ENCODE peak calls at places on chromosomes 3 and 15, in six cellular contexts. V is K562, U is HepG2, H is GM12878, S is HCT116, O is H1. D is an unnamed sample.

GRCh38 chr15:66036859-66037258 is 167.6 kb downstream of the RAB11A start:
- DNase-seq in H (no peak), S (no peak), O (no peak), U (no peak), V (no peak), D (no peak)

GRCh38 chr3:187066228-187066995 is 72.9 kb downstream of the RPL39L start:
- DNase-seq in V (peak; percentile 69), O (peak; percentile 49), U (peak; percentile 65), S (peak; percentile 47), H (no peak), D (peak; percentile 76)

GRCh38 chr15:64560998-64561397 is 100.6 kb downstream of the ZNF609 start:
- DNase-seq in S (no peak), V (no peak), O (no peak), H (no peak), U (no peak), D (no peak)

GRCh38 chr3:144816366-144816765 is 844.7 kb downstream of the DIPK2A start:
- DNase-seq in O (no peak), V (no peak), H (no peak), S (no peak), U (no peak), D (no peak)

GRCh38 chr3:169029674-169030285 is 633.7 kb downstream of the MECOM start:
- DNase-seq in H (no peak), U (no peak), V (no peak), O (no peak), S (no peak), D (no peak)

GRCh38 chr3:33834117-33834495 is 35.7 kb downstream of the PDCD6IP start:
- DNase-seq in U (no peak), S (no peak), H (no peak), O (no peak), V (no peak), D (no peak)

GRCh38 chr15:63186065-63186464 is 3.3 kb upstream of the RAB8B start:
- DNase-seq in O (no peak), U (peak; percentile 41), V (no peak), S (no peak), H (no peak), D (no peak)

GRCh38 chr3:66582721-66583141 is 81.9 kb upstream of the LRIG1 start:
- DNase-seq in S (no peak), O (no peak), U (no peak), V (no peak), H (peak; percentile 48), D (no peak)

GRCh38 chr3:122458992-122459391 is 43.1 kb upstream of the WDR5B start:
- DNase-seq in U (no peak), S (peak; percentile 23), V (no peak), H (no peak), O (no peak), D (peak; percentile 11)

GRCh38 chr15:43998607-43999006 is 171.8 kb downstream of the WDR76 start:
- DNase-seq in U (no peak), H (no peak), O (no peak), S (no peak), V (no peak), D (no peak)
- TF ChIP-seq ZNF274 in U (no peak), H (no peak), O (no peak), S (no peak), V (no peak), D (no peak)

DNA sequence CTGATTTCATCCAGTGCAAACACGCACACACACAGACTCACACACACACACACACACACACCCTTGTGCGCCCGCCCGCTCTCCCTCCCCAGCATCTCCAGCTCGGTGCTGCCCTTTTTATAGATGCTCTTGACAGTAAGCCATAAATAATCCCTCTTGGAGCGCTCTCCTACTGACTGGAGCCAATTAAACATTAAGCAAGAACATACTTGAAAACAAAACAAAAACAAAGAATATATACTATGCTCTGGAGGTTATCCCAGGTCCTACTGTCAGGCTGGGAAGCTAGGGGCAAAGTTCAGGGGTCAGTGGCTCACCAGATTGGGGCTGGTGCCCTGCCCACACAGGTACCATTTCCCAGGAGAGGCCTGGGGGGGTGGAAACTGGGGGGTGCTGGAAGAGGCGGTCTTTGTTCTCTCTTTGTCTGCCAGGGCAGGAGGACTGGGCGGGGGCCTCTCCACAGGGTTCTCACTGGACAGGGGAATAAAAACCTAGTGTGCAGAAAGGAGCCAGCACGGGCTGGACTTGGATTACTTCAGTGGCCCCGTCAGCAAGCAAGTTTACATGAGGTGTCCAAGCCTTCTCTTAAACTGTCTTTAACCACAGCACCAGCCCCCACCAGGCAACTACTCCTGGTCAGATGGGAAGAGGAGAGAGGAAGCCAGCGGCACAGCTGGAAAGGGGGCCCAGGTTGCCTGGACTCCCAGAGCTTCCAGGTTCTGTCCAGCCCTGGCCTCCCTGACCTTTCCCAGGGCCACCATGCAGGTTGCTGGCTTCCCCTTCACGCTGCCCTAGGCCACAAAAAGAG is 16.1 kb downstream of the BMF start:
- DNase-seq in H (no peak), V (no peak), U (peak; percentile 84), S (no peak), O (no peak), D (no peak)
- TF ChIP-seq ZNF274 in H (no peak), V (no peak), U (no peak), S (no peak), O (no peak), D (no peak)

GRCh38 chr3:48271763-48272498 is 31.0 kb downstream of the ZNF589 start:
- DNase-seq in U (no peak), S (no peak), H (no peak), O (no peak), V (no peak), D (no peak)

GRCh38 chr3:48273594-48274211 is 32.8 kb downstream of the ZNF589 start:
- DNase-seq in S (peak; percentile 56), O (peak; percentile 39), U (peak; percentile 66), V (peak; percentile 61), H (peak; percentile 30), D (peak; percentile 72)

GRCh38 chr3:48276856-48277641 is 36.1 kb downstream of the ZNF589 start:
- DNase-seq in U (no peak), H (no peak), V (no peak), S (no peak), O (no peak), D (no peak)

GRCh38 chr3:48274452-48274851 is 33.5 kb downstream of the ZNF589 start:
- DNase-seq in O (no peak), V (no peak), S (no peak), U (no peak), H (no peak), D (no peak)

GRCh38 chr3:48275292-48276027 is 34.6 kb downstream of the ZNF589 start:
- DNase-seq in H (no peak), V (no peak), U (no peak), S (no peak), O (no peak), D (no peak)
- TF ChIP-seq ZNF274 in H (no peak), V (no peak), U (no peak), S (no peak), O (no peak), D (no peak)

DNA sequence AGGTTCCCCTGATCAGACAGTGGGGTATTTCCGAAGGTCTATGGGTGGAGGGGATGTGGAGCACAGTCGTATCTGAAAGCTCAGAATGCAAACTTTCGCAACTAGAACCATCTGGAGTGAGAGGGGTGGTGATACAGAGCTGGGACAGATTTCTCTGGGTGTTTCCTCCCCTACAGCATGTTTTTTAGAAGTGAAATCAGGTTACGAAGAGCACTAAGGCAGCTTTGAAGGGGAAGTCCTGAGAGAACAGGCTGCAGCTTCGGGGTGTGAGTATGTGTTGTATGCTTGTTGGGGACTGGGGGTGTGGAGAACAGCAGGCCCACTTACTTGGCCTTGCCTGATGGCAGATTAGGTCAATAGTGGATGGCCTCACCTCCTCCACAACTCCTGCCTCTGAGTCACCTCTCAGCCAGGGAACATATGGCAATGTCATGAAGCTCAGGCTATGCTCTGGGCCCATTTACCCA is 107.1 kb upstream of the RASGRP1 start:
- DNase-seq in S (no peak), O (no peak), H (peak; percentile 91), U (no peak), V (no peak), D (no peak)
- TF ChIP-seq ZNF274 in S (no peak), O (no peak), H (no peak), U (no peak), V (no peak), D (no peak)

GRCh38 chr3:105534491-105534890 is 167.8 kb downstream of the ALCAM start:
- DNase-seq in O (no peak), U (no peak), S (no peak), V (no peak), H (no peak), D (no peak)
- TF ChIP-seq ZNF274 in O (no peak), U (no peak), S (no peak), V (no peak), H (no peak), D (no peak)

GRCh38 chr3:37028329-37028728 is 35.0 kb downstream of the MLH1 start:
- DNase-seq in S (no peak), H (no peak), O (no peak), U (no peak), V (peak; percentile 74), D (no peak)
- TF ChIP-seq ZNF274 in S (no peak), H (no peak), O (no peak), U (no peak), V (no peak), D (no peak)

DNA sequence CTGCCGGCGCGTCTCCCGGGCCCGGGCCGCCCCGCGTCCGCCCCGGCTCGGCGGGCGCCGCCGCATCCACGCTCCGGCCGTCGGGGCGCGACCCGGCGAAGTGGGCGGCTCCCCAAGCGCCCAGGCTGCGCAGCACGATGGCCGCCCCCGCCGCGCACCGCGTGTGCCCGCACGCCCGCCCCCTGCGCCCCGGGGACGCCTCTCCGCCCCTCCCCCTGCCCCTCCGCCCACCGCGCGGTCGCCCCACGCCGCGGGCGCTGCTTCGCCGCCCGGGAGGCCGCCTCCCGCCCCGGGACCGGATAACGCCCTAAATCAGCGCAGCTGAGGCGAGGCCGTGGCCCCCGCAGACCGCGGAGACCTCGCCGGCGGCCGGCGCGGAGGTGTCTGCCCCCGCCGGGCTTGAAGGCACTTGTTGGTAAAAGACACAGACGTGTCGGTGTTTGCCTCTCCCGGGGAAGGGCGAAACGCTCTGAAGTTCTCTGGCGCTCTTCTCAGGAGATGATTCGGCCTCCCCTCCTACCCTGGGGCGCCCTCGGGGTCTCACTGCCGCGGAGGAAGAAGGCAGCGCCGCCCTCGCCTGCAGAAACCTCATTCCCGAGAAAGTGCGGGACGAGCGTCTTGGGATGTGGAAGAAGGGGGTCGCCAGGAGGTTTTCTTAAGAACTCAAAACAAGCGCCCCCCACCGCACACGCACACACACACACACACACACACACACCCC is at the start of gene BNC1:
- DNase-seq in H (no peak), U (no peak), V (no peak), O (no peak), S (no peak), D (no peak)
- TF ChIP-seq ZNF274 in H (no peak), U (no peak), V (no peak), O (no peak), S (no peak), D (no peak)

GRCh38 chr3:196638922-196639516 is 475 bp upstream of the NRROS start:
- DNase-seq in U (no peak), V (peak; percentile 35), S (no peak), H (no peak), O (no peak), D (no peak)
- TF ChIP-seq ZNF274 in U (no peak), V (no peak), S (no peak), H (no peak), O (no peak), D (no peak)

GRCh38 chr3:21913791-21914190 is 162.8 kb upstream of the ZNF385D start:
- DNase-seq in O (no peak), S (no peak), U (no peak), H (no peak), V (no peak), D (no peak)
- TF ChIP-seq ZNF274 in O (no peak), S (no peak), U (no peak), H (no peak), V (no peak), D (no peak)

GRCh38 chr15:79878078-79878705 is 18.6 kb downstream of the MTHFS start:
- DNase-seq in H (no peak), U (no peak), O (no peak), V (no peak), S (peak; percentile 28), D (no peak)
- TF ChIP-seq ZNF274 in H (no peak), U (no peak), O (no peak), V (no peak), S (no peak), D (no peak)

D was measured in NT2/D1.